ENCODE peak calls at places on chromosomes 2 and 18, in seven cellular contexts. C, F, R, X, I, D and L are unnamed samples.

GRCh38 chr2:109699646-109700045 is 85.5 kb downstream of the SOWAHC start:
- DNase-seq in C (no peak), F (no peak), R (peak; percentile 62), X (peak; percentile 70), I (no peak), D (no peak), L (no peak)

GRCh38 chr2:1546023-1546591 is 132.8 kb downstream of the TPO start:
- DNase-seq in C (peak; percentile 59), F (no peak), R (no peak), X (peak; percentile 88), I (peak; percentile 51), D (no peak), L (no peak)

GRCh38 chr18:36693931-36694661 is 134.7 kb downstream of the TPGS2 start:
- DNase-seq in C (no peak), F (no peak), R (no peak), X (no peak), I (no peak), D (no peak), L (no peak)

GRCh38 chr2:188917632-188918031 is 56.5 kb upstream of the COL3A1 start:
- DNase-seq in C (no peak), F (no peak), R (no peak), X (no peak), I (no peak), D (no peak), L (no peak)

GRCh38 chr18:49020621-49021021 is 69.9 kb upstream of the SMAD7 start:
- DNase-seq in C (peak; percentile 23), F (no peak), R (peak; percentile 22), X (peak; percentile 55), I (no peak), D (no peak), L (no peak)

GRCh38 chr2:68936462-68936861 is 16.2 kb downstream of the GKN2 start:
- DNase-seq in C (no peak), F (no peak), R (no peak), X (no peak), I (no peak), D (no peak), L (no peak)

GRCh38 chr2:215826838-215827441 is 186.4 kb downstream of the MREG start:
- DNase-seq in C (no peak), F (no peak), R (no peak), X (no peak), I (no peak), D (no peak), L (no peak)

GRCh38 chr18:23971656-23972230 is 42.8 kb upstream of the TTC39C start:
- DNase-seq in C (no peak), F (no peak), R (no peak), X (no peak), I (no peak), D (no peak), L (no peak)

GRCh38 chr2:86453838-86454237 is 12.7 kb downstream of the KDM3A start:
- DNase-seq in C (no peak), F (no peak), R (peak; percentile 78), X (no peak), I (peak; percentile 70), D (no peak), L (no peak)

GRCh38 chr2:101830146-101830545 is 132.6 kb downstream of the MAP4K4 start:
- DNase-seq in C (no peak), F (no peak), R (no peak), X (no peak), I (no peak), D (no peak), L (no peak)

GRCh38 chr2:127847926-127848325 is 10.0 kb downstream of the POLR2D start:
- DNase-seq in C (no peak), F (no peak), R (no peak), X (no peak), I (no peak), D (no peak), L (no peak)

GRCh38 chr2:225177098-225177497 is 134.8 kb upstream of the DOCK10 start:
- DNase-seq in C (no peak), F (peak; percentile 62), R (no peak), X (no peak), I (no peak), D (no peak), L (no peak)

GRCh38 chr2:39015424-39015823 is 105.4 kb downstream of the SOS1 start:
- DNase-seq in C (no peak), F (no peak), R (no peak), X (no peak), I (no peak), D (no peak), L (no peak)

GRCh38 chr18:10840768-10841167 is 308.6 kb downstream of the PIEZO2 start:
- DNase-seq in C (no peak), F (no peak), R (no peak), X (no peak), I (no peak), D (no peak), L (no peak)

GRCh38 chr18:58772161-58772560 is 92.5 kb upstream of the ZNF532 start:
- DNase-seq in C (no peak), F (no peak), R (no peak), X (no peak), I (no peak), D (no peak), L (no peak)
- H3K27ac ChIP-seq in C (no peak overlapping the region), F (no peak overlapping the region), R (no peak overlapping the region), X (no peak overlapping the region), I (no peak overlapping the region), D (no peak overlapping the region), L (no peak overlapping the region)

GRCh38 chr18:50662177-50662576 is 102.3 kb downstream of the MAPK4 start:
- DNase-seq in C (no peak), F (no peak), R (peak; percentile 24), X (peak; percentile 49), I (no peak), D (no peak), L (no peak)
- TF ChIP-seq CTCF in C (peak; percentile 36), F (no peak), R (peak; percentile 18), X (peak; percentile 86), I (no peak), D (no peak), L (no peak)

DNA sequence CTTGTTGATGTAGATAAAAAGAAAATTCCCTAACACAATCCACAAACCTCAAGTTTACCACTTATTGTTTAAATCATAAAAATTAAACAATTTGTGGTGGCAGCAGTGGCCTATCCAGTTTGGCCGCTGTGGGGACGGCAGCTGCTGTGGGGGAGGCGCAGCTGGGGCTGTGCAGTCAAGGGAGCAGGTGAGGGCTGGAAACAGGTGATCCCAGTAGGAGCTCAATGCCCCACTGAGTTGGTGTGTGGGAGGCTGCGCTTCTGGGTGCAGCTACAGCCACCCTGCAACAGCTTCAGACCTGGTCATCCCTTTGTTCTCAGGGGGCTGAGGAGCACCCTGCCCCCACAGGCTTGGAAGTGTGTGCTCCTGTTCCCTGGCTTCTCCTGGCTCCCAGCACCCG is 266.0 kb upstream of the FSIP2 start:
- DNase-seq in C (no peak), F (no peak), R (no peak), X (no peak), I (no peak), D (no peak), L (no peak)
- H3K27ac ChIP-seq in C (no peak overlapping the region), F (no peak overlapping the region), R (no peak overlapping the region), X (no peak overlapping the region), I (no peak overlapping the region), D (no peak overlapping the region), L (no peak overlapping the region)

GRCh38 chr2:174025271-174026121 is 60.3 kb upstream of the SP3 start:
- DNase-seq in C (no peak), F (peak; percentile 80), R (peak; percentile 62), X (no peak), I (peak; percentile 92), D (peak; percentile 82), L (no peak)

GRCh38 chr2:174024524-174025270 is 59.5 kb upstream of the SP3 start:
- DNase-seq in C (no peak), F (peak; percentile 87), R (peak; percentile 62), X (no peak), I (peak; percentile 87), D (peak; percentile 85), L (no peak)

GRCh38 chr2:174022431-174022830 is 57.3 kb upstream of the SP3 start:
- DNase-seq in C (no peak), F (no peak), R (no peak), X (no peak), I (no peak), D (no peak), L (no peak)

GRCh38 chr2:174026122-174026845 is 61.1 kb upstream of the SP3 start:
- DNase-seq in C (no peak), F (no peak), R (no peak), X (no peak), I (no peak), D (peak; percentile 28), L (no peak)

GRCh38 chr2:174023591-174024523 is 58.7 kb upstream of the SP3 start:
- DNase-seq in C (no peak), F (peak; percentile 89), R (no peak), X (peak; percentile 86), I (peak; percentile 71), D (peak; percentile 50), L (no peak)
- TF ChIP-seq CTCF in C (no peak), F (no peak), R (no peak), X (no peak), I (no peak), D (no peak), L (no peak)

GRCh38 chr2:27729614-27730013 is 41.9 kb upstream of the MRPL33 start:
- DNase-seq in C (no peak), F (no peak), R (no peak), X (no peak), I (no peak), D (no peak), L (no peak)
- H3K27ac ChIP-seq in C (no peak overlapping the region), F (no peak overlapping the region), R (no peak overlapping the region), X (no peak overlapping the region), I (no peak overlapping the region), D (peak overlapping the region; percentile 79), L (no peak overlapping the region)

DNA sequence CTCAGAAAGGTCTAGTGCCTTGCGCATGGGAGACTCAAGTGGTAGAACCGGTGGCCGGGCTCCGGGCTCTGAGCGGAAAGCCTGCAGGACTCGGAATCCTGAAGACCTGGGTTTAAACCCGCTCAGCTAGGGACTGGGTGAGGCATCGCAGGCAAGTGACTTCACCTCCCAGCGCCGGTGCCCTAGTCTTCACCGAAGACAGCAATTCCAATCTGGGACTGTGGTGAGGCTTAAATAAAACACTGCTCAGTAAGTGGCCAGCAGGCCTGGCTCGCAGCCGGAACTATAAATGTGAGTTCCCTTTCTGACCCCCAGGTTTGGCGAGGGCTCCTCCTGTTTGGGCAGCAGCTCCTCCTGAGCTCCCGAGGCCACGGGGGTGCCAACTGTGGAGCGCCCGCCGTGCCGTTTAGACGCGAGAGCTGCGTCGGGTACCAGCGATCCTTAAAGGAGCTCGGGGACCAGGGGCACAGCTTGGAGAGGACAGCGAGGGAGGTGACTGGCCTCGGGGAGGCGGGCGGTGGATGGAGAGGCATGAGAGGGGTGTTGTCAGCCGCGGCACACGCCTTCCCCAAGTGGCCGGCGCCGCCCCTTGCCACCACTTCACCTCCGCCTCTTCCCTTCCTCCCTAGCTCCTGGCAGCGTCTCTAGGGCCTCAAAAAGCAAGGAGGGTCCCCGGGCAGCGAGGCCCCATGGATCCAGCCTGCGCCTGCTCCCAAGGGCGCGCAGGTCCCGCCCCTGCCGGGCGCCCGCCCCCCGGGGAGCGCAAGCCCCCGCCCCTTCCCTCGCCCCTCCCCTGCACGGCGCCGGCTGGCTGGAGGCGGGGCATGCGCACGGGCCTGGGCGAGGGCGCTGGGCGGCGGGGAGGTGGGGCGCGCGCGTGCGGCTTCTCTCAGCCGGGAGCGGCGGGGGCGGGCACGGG is 736 bp upstream of the MTCL1 start:
- DNase-seq in C (peak; percentile 84), F (peak; percentile 76), R (peak; percentile 89), X (peak; percentile 93), I (peak; percentile 74), D (peak; percentile 92), L (peak; percentile 86)
- TF ChIP-seq CTCF in C (peak; percentile 20), F (no peak), R (no peak), X (peak; percentile 23), I (no peak), D (no peak), L (no peak)